ENCODE peak calls at places on chromosomes 13 and 19, in seven cellular contexts. O is K562, A is HCT116, I is IMR-90, C is H1, K is A549, E is HepG2. N is an unnamed sample.

GRCh38 chr13:28718186-28718537 is 608 bp downstream of the SLC46A3 start:
- DNase-seq in K (no peak), I (peak; percentile 12), E (no peak), C (no peak), A (no peak), O (no peak), N (no peak)

GRCh38 chr19:19461671-19462622 is 53.4 kb downstream of the TSSK6 start:
- DNase-seq in A (no peak), E (peak; percentile 65), K (no peak), C (peak; percentile 78), O (peak; percentile 38), I (no peak), N (no peak)

GRCh38 chr19:52248256-52248655 is 21.1 kb upstream of the ZNF766 start:
- DNase-seq in O (peak; percentile 56), A (peak; percentile 16), C (no peak), E (peak; percentile 40), I (peak; percentile 33), K (no peak), N (no peak)

GRCh38 chr13:105915451-105915850 is 620.0 kb downstream of the EFNB2 start:
- DNase-seq in A (no peak), I (no peak), E (no peak), C (no peak), K (no peak), O (no peak), N (no peak)

GRCh38 chr13:75415720-75416119 is 66.2 kb downstream of the TBC1D4 start:
- DNase-seq in E (no peak), O (no peak), C (no peak), K (no peak), A (no peak), I (peak; percentile 89), N (no peak)

GRCh38 chr19:45601524-45602522 is at the start of gene GPR4:
- DNase-seq in E (no peak), C (no peak), A (no peak), O (peak; percentile 47), I (no peak), K (no peak), N (no peak)

GRCh38 chr13:42807866-42808265 is 26.5 kb downstream of the FAM216B start:
- DNase-seq in A (no peak), K (peak; percentile 10), C (no peak), E (peak; percentile 1), I (peak; percentile 76), O (no peak), N (no peak)

GRCh38 chr19:7295912-7296486 is 1.8 kb upstream of the INSR start:
- DNase-seq in C (no peak), A (no peak), O (no peak), K (no peak), E (peak; percentile 7), I (no peak), N (no peak)

GRCh38 chr13:100790405-100790804 is 115.8 kb upstream of the TMTC4 start:
- DNase-seq in K (no peak), I (no peak), A (no peak), E (no peak), C (no peak), O (no peak), N (no peak)

GRCh38 chr13:36551445-36551844 is 119.2 kb downstream of the CCNA1 start:
- DNase-seq in I (no peak), E (no peak), O (no peak), C (no peak), K (no peak), A (no peak), N (no peak)

GRCh38 chr13:94020833-94021232 is 458.6 kb downstream of the DCT start:
- DNase-seq in I (peak; percentile 76), E (no peak), A (no peak), O (no peak), K (no peak), C (no peak), N (no peak)

DNA sequence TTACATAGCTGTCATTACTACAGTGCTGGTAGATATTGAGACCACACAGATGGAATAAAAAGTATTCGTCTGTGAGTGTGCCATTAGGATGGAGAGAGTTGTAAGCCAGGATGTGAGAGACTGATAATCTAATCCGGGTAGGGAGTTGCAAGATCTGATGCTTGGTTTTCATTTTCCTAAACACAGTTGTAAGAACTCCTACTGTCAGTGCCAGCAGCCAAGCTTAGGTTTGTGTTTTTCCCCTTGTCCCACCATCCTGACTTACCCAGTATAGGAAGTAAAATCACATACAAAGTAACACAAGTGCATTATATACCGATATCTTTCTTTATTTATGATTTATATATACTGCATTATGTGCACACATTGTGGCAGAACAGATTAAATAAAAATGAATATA is 726.4 kb upstream of the PCDH20 start:
- DNase-seq in A (no peak), O (no peak), C (no peak), E (no peak), K (no peak), I (no peak), N (no peak)
- TF ChIP-seq RAD21 in A (no peak), O (no peak), C (no peak), E (no peak), K (no peak), I (no peak), N (no peak)

GRCh38 chr19:5269279-5269678 is 71.3 kb downstream of the PTPRS start:
- DNase-seq in A (no peak), E (no peak), C (no peak), O (no peak), I (no peak), K (no peak), N (no peak)
- TF ChIP-seq POLR2A in A (no peak), E (no peak), C (no peak), O (no peak), I (no peak), K (no peak), N (no peak)

DNA sequence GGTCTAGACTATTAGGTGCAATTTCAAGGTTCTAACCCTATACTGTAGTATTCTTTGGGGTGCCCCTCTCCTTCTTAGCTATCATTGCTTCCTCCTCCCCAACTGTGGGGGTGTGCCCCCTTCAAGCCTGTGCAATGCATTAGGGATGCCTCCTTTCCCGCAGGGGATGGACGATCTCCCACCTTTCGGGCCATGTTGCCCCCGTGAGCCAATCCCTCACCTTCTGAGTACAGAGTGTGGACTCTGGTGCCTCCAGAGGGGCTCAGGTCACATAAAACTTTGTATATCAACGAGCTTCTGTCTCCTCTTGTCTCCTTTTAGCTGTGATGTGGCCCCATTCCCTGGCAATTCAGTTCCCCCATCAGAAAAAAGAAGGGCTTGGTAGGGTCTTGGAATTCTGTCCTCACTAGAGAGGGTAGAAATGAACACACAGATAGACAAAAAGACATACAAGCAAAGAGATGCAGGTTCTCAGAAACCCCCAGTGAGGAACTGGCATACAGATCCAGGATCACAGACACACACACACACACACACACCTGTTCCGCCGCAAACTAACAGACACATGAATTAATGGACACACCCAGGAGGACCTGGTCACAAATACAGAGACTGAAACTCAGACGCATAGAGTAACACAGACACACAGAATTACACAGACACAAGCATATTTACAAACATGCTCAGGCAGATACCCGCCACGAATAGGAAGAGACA is 2.5 kb upstream of the HNRNPUL1 start:
- DNase-seq in E (no peak), O (no peak), C (no peak), K (no peak), A (no peak), I (no peak), N (no peak)
- TF ChIP-seq RAD21 in E (no peak), O (no peak), C (no peak), K (no peak), A (no peak), I (no peak), N (no peak)

DNA sequence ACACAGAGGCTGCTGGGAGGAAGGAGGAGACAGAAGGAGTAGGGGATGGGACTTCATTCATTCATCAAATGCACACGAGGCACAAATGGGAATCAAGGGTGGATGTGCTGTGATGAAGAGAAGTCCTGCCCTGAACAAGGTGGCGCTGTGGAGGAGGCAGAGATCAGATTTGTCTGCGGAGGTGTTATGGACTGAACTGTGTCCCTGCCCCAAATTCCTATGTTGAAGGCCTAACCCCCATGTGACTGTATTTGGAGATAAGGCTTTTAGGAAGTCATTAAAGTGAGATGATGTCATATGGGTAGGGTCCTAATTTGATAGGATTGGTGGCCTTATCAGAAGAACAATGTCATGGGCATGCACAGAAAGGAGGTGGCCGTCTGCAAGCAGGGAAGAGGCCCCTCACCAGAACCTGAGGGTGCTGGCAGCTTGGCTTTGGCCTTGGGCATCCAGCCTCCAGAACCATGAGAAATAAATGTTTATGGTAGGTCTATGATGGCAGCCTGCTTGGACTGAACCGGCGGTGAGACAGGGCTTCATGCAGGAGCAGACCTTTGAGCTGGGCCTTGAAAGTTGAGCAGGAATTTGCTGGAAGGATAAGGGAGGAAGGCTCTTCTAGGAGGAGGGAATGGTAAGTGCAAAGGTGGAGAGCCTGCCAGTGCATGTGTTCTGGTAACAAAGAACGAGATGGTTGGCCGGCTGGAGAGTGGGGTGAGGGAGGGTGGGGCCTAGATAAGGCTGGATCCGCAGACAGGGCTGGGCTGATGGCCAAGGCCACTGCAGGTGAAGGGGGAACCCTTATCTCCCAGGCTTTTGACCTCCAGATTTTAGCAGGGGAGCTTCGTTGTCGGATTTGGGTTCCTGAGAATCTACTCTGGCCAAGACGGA is 2.7 kb upstream of the CEBPA start:
- DNase-seq in I (no peak), O (peak; percentile 56), K (peak; percentile 44), C (no peak), A (no peak), E (peak; percentile 56), N (no peak)
- TF ChIP-seq POLR2A in I (no peak), O (no peak), K (no peak), C (no peak), A (no peak), E (peak; percentile 66), N (no peak)

GRCh38 chr13:80145291-80145690 is 195.6 kb downstream of the SPRY2 start:
- DNase-seq in K (no peak), C (no peak), I (no peak), E (no peak), A (no peak), O (no peak), N (no peak)
- TF ChIP-seq RAD21 in K (no peak), C (no peak), I (no peak), E (no peak), A (no peak), O (no peak), N (no peak)

DNA sequence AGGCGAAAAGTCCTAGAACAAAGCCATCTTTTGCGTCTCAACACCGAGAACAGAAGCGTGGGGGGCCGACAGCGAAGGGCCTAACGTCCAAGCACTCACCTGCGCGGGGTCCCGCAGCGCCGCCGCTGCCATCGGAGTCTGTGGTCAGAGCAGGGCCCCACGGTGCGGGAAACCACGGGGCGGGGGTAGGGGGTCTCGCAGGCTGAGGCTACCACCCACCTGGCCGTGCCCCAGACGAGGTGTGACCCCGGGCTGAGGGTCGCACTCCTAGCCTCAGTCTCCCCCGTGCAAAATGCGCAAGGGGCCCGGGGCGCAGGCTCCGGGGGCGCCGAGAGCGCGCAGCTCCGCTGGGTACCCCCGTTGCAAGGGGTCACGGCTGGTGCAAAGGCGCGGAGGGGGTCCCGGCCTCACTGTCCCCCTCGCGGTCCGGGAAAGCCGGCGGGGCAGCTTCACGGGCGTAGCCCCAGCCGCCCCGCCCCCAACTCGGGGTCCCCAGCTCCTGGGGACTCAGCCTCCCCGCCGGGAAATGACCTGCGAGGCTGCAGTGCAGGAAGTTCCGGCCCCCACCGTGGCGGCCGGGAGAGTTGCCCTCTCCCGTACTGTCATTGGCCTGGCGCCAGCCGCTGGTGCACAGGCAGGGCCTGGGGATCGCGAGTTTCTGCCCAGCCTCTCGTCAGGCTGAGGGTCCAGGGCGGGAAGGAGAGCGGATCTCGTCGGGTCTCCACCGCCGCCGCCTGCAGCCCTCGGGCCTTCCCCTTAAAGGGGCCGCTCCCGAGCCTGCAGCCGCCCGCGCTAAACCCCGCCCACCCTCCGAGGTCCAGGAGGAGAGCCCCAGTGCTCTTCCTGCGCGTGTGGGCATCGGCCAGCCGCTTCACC is at the start of gene ZNF792:
- DNase-seq in K (peak; percentile 59), C (peak; percentile 7), I (peak; percentile 34), O (peak; percentile 75), A (peak; percentile 16), E (peak; percentile 56), N (no peak)
- TF ChIP-seq POLR2A in K (peak; percentile 77), C (no peak), I (no peak), O (peak; percentile 69), A (no peak), E (peak; percentile 66), N (peak; percentile 66)

GRCh38 chr13:78787189-78787588 is 128.2 kb upstream of the OBI1 start:
- DNase-seq in C (no peak), I (no peak), A (no peak), E (no peak), O (peak; percentile 3), K (no peak), N (no peak)
- TF ChIP-seq RAD21 in C (no peak), I (no peak), A (no peak), E (no peak), O (no peak), K (no peak), N (no peak)